ENCODE peak calls at places on chromosome 17, in four cellular contexts. Z is HCT116, T is fibroblast of lung, K is IMR-90. V is an unnamed sample.
A peak's percentile ranks its signal among the peaks of the same experiment; 100 is the strongest.

GRCh38 chr17:29569245-29569950 is 897 bp downstream of the TP53I13 start:
- DNase-seq in Z (no peak), T (no peak), K (peak; percentile 35), V (no peak)

GRCh38 chr17:8659758-8660410 is 29.4 kb upstream of the MYH10 start:
- DNase-seq in Z (no peak), T (no peak), K (no peak), V (no peak)

GRCh38 chr17:80751460-80752368 is 207.1 kb downstream of the RPTOR start:
- DNase-seq in Z (no peak), T (peak; percentile 49), K (peak; percentile 58), V (no peak)

GRCh38 chr17:77579717-77580116 is 378.8 kb upstream of the TNRC6C start:
- DNase-seq in Z (no peak), T (no peak), K (no peak), V (no peak)

GRCh38 chr17:74380959-74381808 is 13.9 kb downstream of the GPR142 start:
- DNase-seq in Z (no peak), T (no peak), K (no peak), V (no peak)

GRCh38 chr17:72446118-72446517 is 325.3 kb downstream of the SOX9 start:
- DNase-seq in Z (no peak), T (no peak), K (no peak), V (no peak)

GRCh38 chr17:42679001-42679491 is 2.3 kb upstream of the PLEKHH3 start:
- DNase-seq in Z (no peak), T (peak; percentile 36), K (peak; percentile 39), V (no peak)

GRCh38 chr17:81084691-81085419 is 49.9 kb downstream of the BAIAP2 start:
- DNase-seq in Z (no peak), T (no peak), K (no peak), V (no peak)

GRCh38 chr17:5899496-5900195 is 170.5 kb upstream of the WSCD1 start:
- DNase-seq in Z (no peak), T (no peak), K (no peak), V (no peak)

GRCh38 chr17:10652984-10653680 is 4.0 kb downstream of the MYH3 start:
- DNase-seq in Z (no peak), T (no peak), K (no peak), V (no peak)

GRCh38 chr17:63041722-63042121 is 75.7 kb downstream of the TANC2 start:
- DNase-seq in Z (no peak), T (no peak), K (no peak), V (no peak)

GRCh38 chr17:63040816-63041215 is 74.8 kb downstream of the TANC2 start:
- DNase-seq in Z (no peak), T (no peak), K (no peak), V (no peak)

GRCh38 chr17:63039899-63040602 is 74.0 kb downstream of the TANC2 start:
- DNase-seq in Z (peak; percentile 37), T (peak; percentile 75), K (peak; percentile 56), V (no peak)

GRCh38 chr17:63041251-63041650 is 75.2 kb downstream of the TANC2 start:
- DNase-seq in Z (no peak), T (no peak), K (no peak), V (no peak)

DNA sequence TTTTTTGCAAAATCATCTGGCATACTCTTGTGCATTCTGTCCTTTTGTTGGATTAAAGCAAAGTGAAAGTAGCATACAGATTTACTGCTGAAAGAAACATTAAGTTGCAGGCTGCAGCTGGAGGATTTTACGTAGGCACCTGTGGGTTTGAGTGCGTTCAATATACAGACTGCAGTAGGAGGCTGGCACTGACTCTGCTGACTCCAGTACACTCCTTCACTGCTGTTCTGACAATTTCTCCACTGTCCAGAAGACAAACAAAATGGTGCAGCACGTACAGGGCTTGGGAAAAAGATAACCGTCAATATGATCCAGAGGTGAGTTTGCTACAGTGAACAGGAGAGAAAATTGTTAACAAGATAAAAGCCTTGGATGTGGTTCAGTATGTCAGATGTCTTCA is 73.3 kb downstream of the TANC2 start:
- DNase-seq in Z (no peak), T (peak; percentile 42), K (peak; percentile 28), V (no peak)
- H3K9ac ChIP-seq in Z (no peak overlapping the region), T (no peak overlapping the region), K (peak overlapping the region; percentile 60), V (no peak overlapping the region)

GRCh38 chr17:50972579-50972978 is 106.4 kb upstream of the TOB1 start:
- DNase-seq in Z (no peak), T (no peak), K (no peak), V (no peak)
- H3K27ac ChIP-seq in Z (no peak overlapping the region), T (no peak overlapping the region), K (no peak overlapping the region), V (no peak overlapping the region)

GRCh38 chr17:49788443-49789277 is at the start of gene KAT7:
- DNase-seq in Z (peak; percentile 100), T (peak; percentile 100), K (peak; percentile 99), V (peak; percentile 98)

GRCh38 chr17:49793309-49793708 is 4.8 kb downstream of the KAT7 start:
- DNase-seq in Z (no peak), T (no peak), K (no peak), V (no peak)

GRCh38 chr17:49787932-49788442 is 494 bp upstream of the KAT7 start:
- DNase-seq in Z (no peak), T (no peak), K (no peak), V (no peak)

GRCh38 chr17:49784636-49785035 is 3.8 kb upstream of the KAT7 start:
- DNase-seq in Z (no peak), T (no peak), K (no peak), V (no peak)

DNA sequence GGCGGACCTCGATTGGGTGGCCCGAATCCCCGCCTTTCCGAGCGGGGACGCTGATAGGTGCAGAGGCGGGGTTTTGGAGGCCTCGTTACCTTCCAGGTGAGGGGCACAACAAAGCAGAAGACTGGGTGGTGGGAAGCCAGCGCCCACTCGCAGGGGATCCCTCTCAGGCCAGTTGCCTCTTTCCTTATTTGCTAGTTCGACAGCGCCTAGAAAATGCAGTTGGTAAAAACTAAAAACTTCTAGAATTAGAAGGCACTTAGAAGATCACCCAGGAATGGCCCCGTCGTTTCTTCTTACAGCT is 747 bp downstream of the KAT7 start:
- DNase-seq in Z (no peak), T (no peak), K (no peak), V (no peak)
- H3K9ac ChIP-seq in Z (peak overlapping the region; percentile 41), T (no peak overlapping the region), K (no peak overlapping the region), V (no peak overlapping the region)

GRCh38 chr17:48522990-48523389 is 7.8 kb downstream of the HOXB1 start:
- DNase-seq in Z (no peak), T (peak; percentile 28), K (no peak), V (no peak)
- H3K27ac ChIP-seq in Z (no peak overlapping the region), T (no peak overlapping the region), K (no peak overlapping the region), V (no peak overlapping the region)

DNA sequence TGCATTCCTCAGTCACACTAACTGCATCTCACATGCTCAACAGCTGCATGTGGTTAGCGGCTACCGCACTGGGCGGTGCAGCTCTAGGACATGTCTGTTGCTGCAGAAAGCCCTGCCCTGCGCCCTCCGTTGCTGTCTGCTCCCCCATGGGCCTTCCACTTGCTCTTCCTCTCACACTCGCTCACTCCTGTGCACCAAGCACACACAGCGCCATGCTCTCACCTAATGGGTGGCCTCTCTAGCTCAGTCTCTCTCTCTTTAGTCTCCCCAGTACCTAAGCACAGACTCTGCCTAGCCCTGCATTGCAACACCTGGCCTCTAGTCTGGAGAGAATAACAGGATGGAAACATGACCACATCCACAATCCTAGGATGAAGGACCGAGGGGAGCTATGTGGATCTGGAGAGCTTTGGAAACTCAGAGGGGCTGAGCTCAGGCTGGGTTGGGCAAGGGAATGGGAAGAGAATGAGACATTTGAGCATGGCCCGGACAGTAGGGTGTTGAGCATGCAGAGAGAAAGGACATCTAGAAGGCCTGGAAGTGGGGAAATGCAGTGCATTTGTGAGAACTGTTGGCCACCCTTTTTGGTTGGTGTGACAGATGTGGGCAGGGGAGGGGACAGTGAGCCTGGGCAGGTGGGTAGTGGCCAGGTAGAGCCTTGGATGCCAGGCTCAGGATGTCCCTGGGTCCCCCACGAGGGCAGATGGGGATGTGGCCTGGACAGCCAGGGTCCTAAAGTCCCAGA is 16.0 kb downstream of the SGCA start:
- DNase-seq in Z (no peak), T (no peak), K (peak; percentile 65), V (no peak)
- H3K9ac ChIP-seq in Z (no peak overlapping the region), T (no peak overlapping the region), K (no peak overlapping the region), V (no peak overlapping the region)

DNA sequence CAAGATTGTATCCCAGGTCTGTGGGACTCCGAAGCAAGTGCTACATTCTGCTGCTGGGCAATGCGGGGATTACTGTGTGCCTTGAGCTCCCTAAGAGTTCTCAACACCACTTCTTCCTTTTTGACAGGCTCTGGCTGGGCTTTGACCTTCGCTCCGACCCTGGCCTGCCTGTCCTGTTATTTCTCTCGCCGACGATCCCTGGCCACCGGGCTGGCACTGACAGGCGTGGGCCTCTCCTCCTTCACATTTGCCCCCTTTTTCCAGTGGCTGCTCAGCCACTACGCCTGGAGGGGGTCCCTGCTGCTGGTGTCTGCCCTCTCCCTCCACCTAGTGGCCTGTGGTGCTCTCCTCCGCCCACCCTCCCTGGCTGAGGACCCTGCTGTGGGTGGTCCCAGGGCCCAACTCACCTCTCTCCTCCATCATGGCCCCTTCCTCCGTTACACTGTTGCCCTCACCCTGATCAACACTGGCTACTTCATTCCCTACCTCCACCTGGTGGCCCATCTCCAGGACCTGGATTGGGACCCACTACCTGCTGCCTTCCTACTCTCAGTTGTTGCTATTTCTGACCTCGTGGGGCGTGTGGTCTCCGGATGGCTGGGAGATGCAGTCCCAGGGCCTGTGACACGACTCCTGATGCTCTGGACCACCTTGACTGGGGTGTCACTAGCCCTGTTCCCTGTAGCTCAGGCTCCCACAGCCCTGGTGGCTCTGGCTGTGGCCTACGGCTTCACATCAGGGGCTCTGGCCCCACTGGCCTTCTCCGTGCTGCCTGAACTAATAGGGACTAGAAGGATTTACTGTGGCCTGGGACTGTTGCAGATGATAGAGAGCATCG is 2.4 kb downstream of the SLC16A13 start:
- DNase-seq in Z (no peak), T (no peak), K (no peak), V (no peak)
- H3K27ac ChIP-seq in Z (no peak overlapping the region), T (no peak overlapping the region), K (no peak overlapping the region), V (no peak overlapping the region)

V was measured in SK-N-MC.